ENCODE peak calls at places on chromosomes 7 and 10, in seven cellular contexts. T, X, V, N, I, W and F are unnamed samples.
A peak's percentile ranks its signal among the peaks of the same experiment; 100 is the strongest.

GRCh38 chr7:151945224-151945623 is 11.0 kb upstream of the GALNTL5 start:
- DNase-seq in T (no peak), X (no peak), V (no peak), N (no peak), I (no peak), W (no peak), F (no peak)

GRCh38 chr10:97333351-97333600 is 1.3 kb downstream of the FRAT2 start:
- DNase-seq in T (no peak), X (no peak), V (peak; percentile 57), N (no peak), I (no peak), W (peak; percentile 56), F (no peak)

GRCh38 chr7:18638594-18639452 is 143.3 kb downstream of the HDAC9 start:
- DNase-seq in T (no peak), X (peak; percentile 52), V (no peak), N (no peak), I (no peak), W (peak; percentile 85), F (no peak)

GRCh38 chr10:60606343-60607080 is 171.8 kb upstream of the CDK1 start:
- DNase-seq in T (no peak), X (no peak), V (peak; percentile 34), N (no peak), I (no peak), W (peak; percentile 92), F (no peak)

GRCh38 chr7:42105541-42106349 is 131.3 kb downstream of the GLI3 start:
- DNase-seq in T (no peak), X (no peak), V (no peak), N (no peak), I (no peak), W (no peak), F (no peak)

GRCh38 chr7:74587435-74588126 is 69.9 kb upstream of the GTF2I start:
- DNase-seq in T (peak; percentile 89), X (peak; percentile 89), V (peak; percentile 97), N (no peak), I (peak; percentile 90), W (peak; percentile 97), F (peak; percentile 88)

GRCh38 chr10:26637521-26638275 is 59.8 kb upstream of the PDSS1 start:
- DNase-seq in T (no peak), X (no peak), V (no peak), N (no peak), I (no peak), W (no peak), F (no peak)

GRCh38 chr7:151408839-151409554 is 841 bp downstream of the WDR86 start:
- DNase-seq in T (no peak), X (no peak), V (no peak), N (no peak), I (no peak), W (peak; percentile 80), F (no peak)

GRCh38 chr10:129880191-129880590 is 83.9 kb downstream of the EBF3 start:
- DNase-seq in T (no peak), X (no peak), V (no peak), N (no peak), I (no peak), W (no peak), F (no peak)

GRCh38 chr7:4837814-4838625 is 23.8 kb downstream of the PAPOLB start:
- DNase-seq in T (no peak), X (no peak), V (no peak), N (no peak), I (no peak), W (no peak), F (no peak)

GRCh38 chr7:6495597-6496262 is 48.0 kb upstream of the DAGLB start:
- DNase-seq in T (no peak), X (no peak), V (no peak), N (no peak), I (no peak), W (no peak), F (no peak)

GRCh38 chr7:141462958-141463357 is 88.3 kb upstream of the AGK start:
- DNase-seq in T (no peak), X (no peak), V (no peak), N (no peak), I (no peak), W (no peak), F (no peak)

GRCh38 chr7:144391823-144392255 is 11.7 kb downstream of the NOBOX start:
- DNase-seq in T (no peak), X (peak; percentile 26), V (peak; percentile 49), N (peak; percentile 54), I (no peak), W (peak; percentile 79), F (no peak)

GRCh38 chr7:2472744-2473143 is 3.5 kb downstream of the GRIFIN start:
- DNase-seq in T (no peak), X (no peak), V (no peak), N (no peak), I (no peak), W (no peak), F (no peak)

GRCh38 chr10:48251525-48252353 is 22.8 kb downstream of the FRMPD2 start:
- DNase-seq in T (no peak), X (no peak), V (peak; percentile 51), N (no peak), I (no peak), W (no peak), F (no peak)

GRCh38 chr7:148911626-148912025 is 27.5 kb upstream of the EZH2 start:
- DNase-seq in T (no peak), X (no peak), V (no peak), N (peak; percentile 15), I (no peak), W (no peak), F (no peak)

GRCh38 chr7:121275204-121275603 is 53.6 kb upstream of the WNT16 start:
- DNase-seq in T (no peak), X (no peak), V (no peak), N (no peak), I (no peak), W (no peak), F (no peak)

GRCh38 chr10:115948415-115948814 is 324.6 kb downstream of the GFRA1 start:
- DNase-seq in T (no peak), X (no peak), V (peak; percentile 23), N (no peak), I (no peak), W (peak; percentile 33), F (no peak)

GRCh38 chr7:90347759-90348158 is 1.2 kb downstream of the GTPBP10 start:
- DNase-seq in T (no peak), X (no peak), V (no peak), N (no peak), I (no peak), W (no peak), F (no peak)

GRCh38 chr10:29387269-29387668 is 98.4 kb downstream of the LYZL1 start:
- DNase-seq in T (no peak), X (no peak), V (no peak), N (no peak), I (no peak), W (no peak), F (no peak)

GRCh38 chr10:131211146-131211545 is 100.4 kb downstream of the TCERG1L start:
- DNase-seq in T (no peak), X (no peak), V (no peak), N (no peak), I (no peak), W (no peak), F (no peak)

GRCh38 chr10:126437661-126438406 is 49.6 kb upstream of the ADAM12 start:
- DNase-seq in T (no peak), X (no peak), V (no peak), N (no peak), I (no peak), W (no peak), F (no peak)

DNA sequence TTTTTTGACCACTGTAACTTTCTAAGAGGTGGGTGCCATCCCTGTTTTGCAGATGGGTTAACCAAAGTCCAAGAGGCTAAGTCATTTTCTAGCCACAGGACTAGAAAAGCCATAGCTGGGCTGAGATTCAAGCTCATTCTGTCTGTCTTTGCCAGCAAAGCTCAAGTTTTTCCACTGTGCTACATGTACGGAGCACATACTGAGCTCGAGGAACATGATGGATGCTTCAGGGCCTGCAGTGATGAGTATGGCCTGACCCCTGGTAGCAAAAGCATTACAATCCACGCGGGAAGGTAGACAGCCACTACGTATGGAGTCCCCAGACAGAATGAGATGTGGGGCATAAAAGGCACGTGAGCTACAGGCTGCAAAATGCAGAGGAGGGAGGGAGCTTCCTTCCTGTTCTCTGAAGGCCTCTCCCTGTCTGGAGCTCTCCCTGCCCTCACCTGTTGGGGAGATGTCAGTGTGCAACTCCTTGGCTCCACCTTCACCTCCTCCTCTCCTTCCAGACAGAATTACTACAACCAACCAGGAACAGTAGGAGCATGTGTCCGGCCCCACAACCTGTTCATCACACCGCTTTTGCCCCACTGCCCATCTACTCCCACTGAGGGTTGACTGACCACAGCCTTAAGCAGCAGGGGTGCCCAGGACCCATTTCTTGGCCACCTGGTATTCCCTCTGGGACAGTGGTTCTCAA is 16.4 kb downstream of the ITPRIP start:
- DNase-seq in T (no peak), X (no peak), V (no peak), N (no peak), I (no peak), W (no peak), F (no peak)
- H3K27ac ChIP-seq in T (peak overlapping the region; percentile 99), X (peak overlapping the region; percentile 0), V (peak overlapping the region; percentile 99), N (no peak overlapping the region), I (peak overlapping the region; percentile 99), W (no peak overlapping the region), F (peak overlapping the region; percentile 76)

GRCh38 chr7:93757421-93757820 is 133.1 kb downstream of the TFPI2 start:
- DNase-seq in T (no peak), X (no peak), V (no peak), N (no peak), I (no peak), W (peak; percentile 43), F (no peak)

GRCh38 chr7:93758621-93759020 is 131.9 kb downstream of the TFPI2 start:
- DNase-seq in T (no peak), X (no peak), V (no peak), N (no peak), I (no peak), W (no peak), F (no peak)
- H3K27ac ChIP-seq in T (no peak overlapping the region), X (no peak overlapping the region), V (no peak overlapping the region), N (no peak overlapping the region), I (no peak overlapping the region), W (no peak overlapping the region), F (no peak overlapping the region)

GRCh38 chr7:99096124-99096887 is 47.6 kb downstream of the SMURF1 start:
- DNase-seq in T (no peak), X (no peak), V (no peak), N (no peak), I (no peak), W (no peak), F (no peak)
- H3K27ac ChIP-seq in T (peak overlapping the region; percentile 72), X (peak overlapping the region; percentile 23), V (no peak overlapping the region), N (no peak overlapping the region), I (no peak overlapping the region), W (peak overlapping the region; percentile 50), F (peak overlapping the region; percentile 79)

GRCh38 chr7:92053312-92053711 is 81.0 kb downstream of the CYP51A1 start:
- DNase-seq in T (no peak), X (no peak), V (no peak), N (no peak), I (no peak), W (no peak), F (no peak)

GRCh38 chr7:92058040-92058439 is 76.2 kb downstream of the CYP51A1 start:
- DNase-seq in T (no peak), X (no peak), V (no peak), N (no peak), I (no peak), W (no peak), F (no peak)

GRCh38 chr7:92057375-92057774 is 76.9 kb downstream of the CYP51A1 start:
- DNase-seq in T (no peak), X (no peak), V (peak; percentile 54), N (no peak), I (no peak), W (no peak), F (no peak)

GRCh38 chr7:92058899-92059298 is 75.4 kb downstream of the CYP51A1 start:
- DNase-seq in T (no peak), X (no peak), V (no peak), N (no peak), I (no peak), W (no peak), F (no peak)

GRCh38 chr7:92056276-92056675 is 78.0 kb downstream of the CYP51A1 start:
- DNase-seq in T (no peak), X (no peak), V (no peak), N (no peak), I (no peak), W (no peak), F (no peak)
- H3K27ac ChIP-seq in T (peak overlapping the region; percentile 64), X (no peak overlapping the region), V (no peak overlapping the region), N (no peak overlapping the region), I (peak overlapping the region; percentile 23), W (peak overlapping the region; percentile 82), F (no peak overlapping the region)